ENCODE peak calls at places on chromosomes 2 and 18, in seven cellular contexts. Y is GM10248; N is fibroblast of gingiva; G is tibial nerve; S is NCI-H446 treated with DMSO at 0.1 percent for 48 hours; K is erythroblast; C is CD8-positive, alpha-beta memory T cell. T is an unnamed sample.
A peak's percentile ranks its signal among the peaks of the same experiment; 100 is the strongest.

GRCh38 chr18:50024466-50024865 is 170.5 kb downstream of the MYO5B start:
- DNase-seq in N (no peak), K (no peak), S (no peak), C (no peak), Y (no peak), G (no peak), T (no peak)

GRCh38 chr2:223835701-223836532 is 1.5 kb downstream of the AP1S3 start:
- DNase-seq in K (no peak), N (no peak), S (peak; percentile 18), G (no peak), Y (peak; percentile 84), C (no peak), T (peak; percentile 83)

GRCh38 chr2:200677721-200678532 is 92.1 kb downstream of the AOX1 start:
- DNase-seq in S (no peak), Y (no peak), K (no peak), G (no peak), N (peak; percentile 92), C (no peak), T (no peak)

GRCh38 chr2:3459185-3460015 is 59.9 kb downstream of the ADI1 start:
- DNase-seq in Y (no peak), K (no peak), G (no peak), C (peak; percentile 26), S (no peak), N (no peak), T (no peak)

GRCh38 chr18:25005602-25006375 is 346.2 kb downstream of the ZNF521 start:
- DNase-seq in K (no peak), N (peak; percentile 94), G (no peak), C (no peak), S (no peak), Y (no peak), T (no peak)

GRCh38 chr18:77366725-77367641 is 117.3 kb downstream of the GALR1 start:
- DNase-seq in Y (no peak), G (peak; percentile 39), C (no peak), K (no peak), S (peak; percentile 69), N (no peak), T (no peak)

GRCh38 chr18:31566576-31567306 is 24.9 kb upstream of the TTR start:
- DNase-seq in G (no peak), S (no peak), C (no peak), N (no peak), Y (no peak), K (no peak), T (no peak)

GRCh38 chr2:114962551-114962950 is 520.1 kb downstream of the DPP10 start:
- DNase-seq in S (no peak), K (no peak), Y (no peak), G (no peak), N (no peak), C (no peak), T (no peak)